ENCODE peak calls at places on chromosome 19, in eight cellular contexts. P, U, Q, B, L, K, A and G are unnamed samples.

GRCh38 chr19:7550987-7551761 is 15.7 kb downstream of the PNPLA6 start:
- DNase-seq in A (peak; percentile 7), U (no peak), K (peak; percentile 82), P (no peak), Q (no peak), L (peak; percentile 9), B (no peak), G (peak; percentile 81)

GRCh38 chr19:40502647-40503046 is 35.8 kb downstream of the SPTBN4 start:
- DNase-seq in B (no peak), A (no peak), L (no peak), K (no peak), U (no peak), P (no peak), Q (no peak), G (peak; percentile 28)

GRCh38 chr19:40623403-40624239 is 22.5 kb downstream of the LTBP4 start:
- DNase-seq in K (no peak), A (no peak), L (no peak), Q (no peak), U (no peak), P (no peak), B (no peak), G (peak; percentile 85)

GRCh38 chr19:14085309-14085995 is at the start of gene C19orf67:
- DNase-seq in A (no peak), B (no peak), Q (no peak), K (no peak), U (no peak), L (no peak), P (no peak), G (no peak)

GRCh38 chr19:28428644-28429348 is 784.2 kb downstream of the UQCRFS1 start:
- DNase-seq in U (no peak), K (no peak), B (no peak), Q (no peak), L (no peak), A (no peak), P (no peak), G (no peak)

GRCh38 chr19:58277748-58278147 is 1.0 kb upstream of the ZNF8 start:
- DNase-seq in B (no peak), P (no peak), L (no peak), A (no peak), U (no peak), Q (no peak), K (no peak), G (no peak)

GRCh38 chr19:9913237-9914000 is 22.9 kb downstream of the OLFM2 start:
- DNase-seq in Q (no peak), U (no peak), K (no peak), P (no peak), A (no peak), B (no peak), L (no peak), G (peak; percentile 15)

GRCh38 chr19:27684293-27684692 is 1528.7 kb downstream of the UQCRFS1 start:
- DNase-seq in A (no peak), K (no peak), Q (no peak), U (no peak), L (no peak), P (no peak), B (no peak), G (no peak)

GRCh38 chr19:17944301-17944700 is 11.5 kb downstream of the CCDC124 start:
- DNase-seq in L (peak; percentile 68), P (no peak), K (no peak), Q (no peak), B (peak; percentile 36), A (no peak), U (no peak), G (no peak)

GRCh38 chr19:42280761-42281174 is 11.7 kb downstream of the CIC start:
- DNase-seq in K (peak; percentile 90), P (peak; percentile 52), L (no peak), Q (no peak), A (peak; percentile 31), B (no peak), U (no peak), G (peak; percentile 49)

GRCh38 chr19:45518469-45518826 is 11.2 kb downstream of the VASP start:
- DNase-seq in Q (no peak), A (no peak), L (no peak), P (no peak), K (no peak), B (no peak), U (no peak), G (peak; percentile 57)

GRCh38 chr19:35346193-35347052 is 1.3 kb upstream of the FFAR1 start:
- DNase-seq in K (peak; percentile 54), B (no peak), Q (no peak), P (peak; percentile 76), L (peak; percentile 17), U (peak; percentile 83), A (peak; percentile 16), G (peak; percentile 63)

GRCh38 chr19:13689050-13689449 is 75.3 kb upstream of the MRI1 start:
- DNase-seq in K (no peak), P (no peak), L (no peak), U (no peak), Q (no peak), A (no peak), B (no peak), G (no peak)

GRCh38 chr19:12331211-12331941 is 2.1 kb downstream of the ZNF563 start:
- DNase-seq in Q (no peak), A (no peak), P (peak; percentile 74), U (peak; percentile 87), B (no peak), K (no peak), L (no peak), G (peak; percentile 18)

GRCh38 chr19:7898967-7899366 is 4.7 kb upstream of the MAP2K7 start:
- DNase-seq in K (no peak), B (no peak), P (no peak), Q (no peak), L (no peak), A (no peak), U (no peak), G (peak; percentile 6)

GRCh38 chr19:19742773-19743172 is 9.9 kb upstream of the ZNF14 start:
- DNase-seq in B (no peak), K (no peak), P (no peak), A (no peak), Q (no peak), U (no peak), L (no peak), G (no peak)

GRCh38 chr19:42552086-42553065 is 24.1 kb upstream of the CEACAM1 start:
- DNase-seq in K (no peak), Q (no peak), A (no peak), U (no peak), B (no peak), P (no peak), L (no peak), G (no peak)

GRCh38 chr19:14375582-14376291 is 5.5 kb upstream of the ADGRE5 start:
- DNase-seq in K (peak; percentile 81), U (no peak), Q (no peak), B (no peak), P (no peak), L (no peak), A (peak; percentile 71), G (no peak)

GRCh38 chr19:47399198-47399597 is 20.1 kb downstream of the MEIS3 start:
- DNase-seq in L (no peak), B (no peak), P (no peak), A (no peak), K (no peak), U (no peak), Q (no peak), G (no peak)

GRCh38 chr19:35901854-35902661 is at the start of gene HCST:
- DNase-seq in P (peak; percentile 71), L (peak; percentile 41), B (no peak), A (peak; percentile 92), K (no peak), U (no peak), Q (no peak), G (peak; percentile 30)

GRCh38 chr19:42441047-42441440 is 1.7 kb downstream of the CXCL17 start:
- DNase-seq in B (no peak), A (peak; percentile 29), Q (no peak), L (no peak), P (no peak), K (no peak), U (no peak), G (no peak)